ENCODE peak calls at places on chromosomes 16 and 17, in nine cellular contexts. M is activated B cell treated with CpG ODN at 0.5 μM for 24 hours; X is activated T-cell treated with anti-CD3 and anti-CD28 coated beads, Interleukin-2, amount 50 U/mL, for 1 hour; J is HL-60; N is stomach; G is stromal cell of bone marrow; U is stimulated activated CD4-positive, alpha-beta T cell treated with anti-CD3 and anti-CD28 coated beads, Interleukin-2, amount 100 ng/mL, for 24 hours; R is HFFc6; O is EL. L is an unnamed sample.

GRCh38 chr17:82876602-82877391 is 37.0 kb upstream of the ZNF750 start:
- DNase-seq in M (no peak), X (no peak), J (no peak), N (peak; percentile 86), G (peak; percentile 77), U (no peak), R (peak; percentile 71), O (peak; percentile 41), L (no peak)

GRCh38 chr16:70476272-70477020 is 22.1 kb downstream of the FCSK start:
- DNase-seq in M (no peak), X (no peak), J (no peak), N (peak; percentile 31), G (peak; percentile 48), U (peak; percentile 53), R (peak; percentile 76), O (peak; percentile 83), L (peak; percentile 63)

GRCh38 chr17:8447816-8448215 is 12.1 kb downstream of the NDEL1 start:
- DNase-seq in M (no peak), X (no peak), J (no peak), N (no peak), G (no peak), U (no peak), R (no peak), O (no peak), L (no peak)

GRCh38 chr16:81610144-81610842 is 165.7 kb downstream of the CMIP start:
- DNase-seq in M (no peak), X (no peak), J (no peak), N (peak; percentile 58), G (peak; percentile 66), U (no peak), R (peak; percentile 86), O (peak; percentile 76), L (no peak)

GRCh38 chr16:48914070-48914469 is 304.1 kb upstream of the N4BP1 start:
- DNase-seq in M (no peak), X (no peak), J (no peak), N (no peak), G (no peak), U (no peak), R (no peak), O (no peak), L (no peak)

GRCh38 chr16:57870753-57871454 is 68.6 kb upstream of the KIFC3 start:
- DNase-seq in M (no peak), X (no peak), J (no peak), N (no peak), G (no peak), U (no peak), R (no peak), O (no peak), L (no peak)

GRCh38 chr17:14580494-14580893 is 279.6 kb downstream of the HS3ST3B1 start:
- DNase-seq in M (no peak), X (no peak), J (no peak), N (no peak), G (peak; percentile 38), U (no peak), R (no peak), O (peak; percentile 50), L (no peak)

GRCh38 chr17:36034127-36034526 is 16.4 kb upstream of the CCL23 start:
- DNase-seq in M (no peak), X (no peak), J (peak; percentile 79), N (no peak), G (no peak), U (no peak), R (no peak), O (no peak), L (peak; percentile 20)

GRCh38 chr17:79213305-79213704 is 138.7 kb downstream of the ENGASE start:
- DNase-seq in M (no peak), X (no peak), J (no peak), N (no peak), G (no peak), U (no peak), R (no peak), O (no peak), L (no peak)

GRCh38 chr17:44065668-44066203 is 735 bp downstream of the LSM12 start:
- DNase-seq in M (no peak), X (peak; percentile 31), J (no peak), N (no peak), G (no peak), U (peak; percentile 27), R (no peak), O (no peak), L (no peak)

GRCh38 chr16:57757326-57757786 is 21.8 kb downstream of the KATNB1 start:
- DNase-seq in M (peak; percentile 78), X (peak; percentile 91), J (peak; percentile 62), N (peak; percentile 91), G (peak; percentile 54), U (peak; percentile 95), R (peak; percentile 70), O (peak; percentile 78), L (peak; percentile 71)

GRCh38 chr17:19287651-19288050 is 50.5 kb downstream of the EPN2 start:
- DNase-seq in M (no peak), X (no peak), J (no peak), N (no peak), G (no peak), U (no peak), R (no peak), O (no peak), L (no peak)

GRCh38 chr16:67356372-67356771 is 29.8 kb downstream of the LRRC36 start:
- DNase-seq in M (no peak), X (no peak), J (no peak), N (no peak), G (no peak), U (no peak), R (no peak), O (no peak), L (no peak)

GRCh38 chr17:9531080-9531479 is 44.5 kb downstream of the STX8 start:
- DNase-seq in M (no peak), X (no peak), J (no peak), N (no peak), G (no peak), U (no peak), R (no peak), O (no peak), L (no peak)

GRCh38 chr16:10362077-10362863 is 23.6 kb upstream of the ATF7IP2 start:
- DNase-seq in M (no peak), X (no peak), J (peak; percentile 23), N (no peak), G (no peak), U (no peak), R (no peak), O (no peak), L (peak; percentile 12)

GRCh38 chr17:45955326-45955725 is 43.7 kb upstream of the STH start:
- DNase-seq in M (no peak), X (no peak), J (no peak), N (no peak), G (no peak), U (no peak), R (no peak), O (no peak), L (no peak)

GRCh38 chr16:57616871-57617270 is 11.6 kb upstream of the ADGRG1 start:
- DNase-seq in M (no peak), X (peak; percentile 2), J (no peak), N (peak; percentile 20), G (no peak), U (no peak), R (no peak), O (no peak), L (no peak)

GRCh38 chr17:27320222-27320560 is 26.3 kb downstream of the WSB1 start:
- DNase-seq in M (no peak), X (no peak), J (no peak), N (no peak), G (no peak), U (no peak), R (no peak), O (no peak), L (no peak)

GRCh38 chr17:81514485-81514734 is 1.8 kb upstream of the ACTG1 start:
- DNase-seq in M (no peak), X (no peak), J (no peak), N (no peak), G (no peak), U (no peak), R (no peak), O (no peak), L (no peak)